ENCODE peak calls at places on chromosomes 4 and X, in six cellular contexts. One of them, this sample, is unnamed.

GRCh38 chrX:150504399-150505186 is 63.8 kb upstream of the MTM1 start:
- DNase-seq in right atrium auricular region: no peak
- DNase-seq in iris pigment epithelial cell: no peak
- DNase-seq in AG08396: no peak
- DNase-seq in WERI-Rb-1: peak; percentile 41
- DNase-seq in GM10248: no peak
- DNase-seq in this sample: peak; percentile 36

GRCh38 chr4:151169223-151169622 is 69.8 kb downstream of the RPS3A start:
- DNase-seq in right atrium auricular region: peak; percentile 79
- DNase-seq in WERI-Rb-1: peak; percentile 77
- DNase-seq in AG08396: peak; percentile 94
- DNase-seq in iris pigment epithelial cell: peak; percentile 99
- DNase-seq in GM10248: no peak
- DNase-seq in this sample: peak; percentile 43

GRCh38 chrX:41382699-41383645 is 49.0 kb downstream of the DDX3X start:
- DNase-seq in WERI-Rb-1: no peak
- DNase-seq in right atrium auricular region: no peak
- DNase-seq in iris pigment epithelial cell: peak; percentile 61
- DNase-seq in GM10248: no peak
- DNase-seq in AG08396: no peak
- DNase-seq in this sample: peak; percentile 46

GRCh38 chr4:41880840-41881831 is 54.1 kb upstream of the TMEM33 start:
- DNase-seq in GM10248: no peak
- DNase-seq in AG08396: no peak
- DNase-seq in iris pigment epithelial cell: no peak
- DNase-seq in WERI-Rb-1: no peak
- DNase-seq in right atrium auricular region: no peak
- DNase-seq in this sample: no peak

GRCh38 chrX:39802354-39802753 is 295.4 kb downstream of the BCOR start:
- DNase-seq in iris pigment epithelial cell: no peak
- DNase-seq in AG08396: no peak
- DNase-seq in GM10248: no peak
- DNase-seq in right atrium auricular region: no peak
- DNase-seq in WERI-Rb-1: no peak
- DNase-seq in this sample: no peak

GRCh38 chr4:17347445-17347844 is 164.4 kb downstream of the QDPR start:
- DNase-seq in AG08396: peak; percentile 50
- DNase-seq in right atrium auricular region: no peak
- DNase-seq in WERI-Rb-1: peak; percentile 34
- DNase-seq in GM10248: peak; percentile 42
- DNase-seq in iris pigment epithelial cell: peak; percentile 38
- DNase-seq in this sample: peak; percentile 46

GRCh38 chrX:135596495-135596894 is 76.0 kb downstream of the INTS6L start:
- DNase-seq in AG08396: peak; percentile 30
- DNase-seq in WERI-Rb-1: peak; percentile 51
- DNase-seq in right atrium auricular region: no peak
- DNase-seq in GM10248: peak; percentile 39
- DNase-seq in iris pigment epithelial cell: peak; percentile 8
- DNase-seq in this sample: peak; percentile 55

GRCh38 chr4:184940500-184940899 is 77.8 kb upstream of the HELT start:
- DNase-seq in WERI-Rb-1: peak; percentile 60
- DNase-seq in right atrium auricular region: no peak
- DNase-seq in AG08396: no peak
- DNase-seq in iris pigment epithelial cell: no peak
- DNase-seq in GM10248: no peak
- DNase-seq in this sample: no peak

GRCh38 chr4:114005569-114006442 is 26.4 kb upstream of the ARSJ start:
- DNase-seq in AG08396: peak; percentile 14
- DNase-seq in iris pigment epithelial cell: peak; percentile 81
- DNase-seq in GM10248: no peak
- DNase-seq in WERI-Rb-1: no peak
- DNase-seq in right atrium auricular region: no peak
- DNase-seq in this sample: peak; percentile 69

GRCh38 chrX:46759645-46759974 is 692 bp upstream of the SLC9A7 start:
- DNase-seq in AG08396: no peak
- DNase-seq in GM10248: no peak
- DNase-seq in WERI-Rb-1: peak; percentile 25
- DNase-seq in right atrium auricular region: no peak
- DNase-seq in iris pigment epithelial cell: peak; percentile 44
- DNase-seq in this sample: peak; percentile 62

GRCh38 chr4:84920591-84920990 is 45.9 kb downstream of the WDFY3 start:
- DNase-seq in iris pigment epithelial cell: peak; percentile 72
- DNase-seq in AG08396: peak; percentile 17
- DNase-seq in right atrium auricular region: no peak
- DNase-seq in WERI-Rb-1: no peak
- DNase-seq in GM10248: no peak
- DNase-seq in this sample: peak; percentile 85

GRCh38 chrX:49876750-49877149 is 2.5 kb upstream of the USP27X start:
- DNase-seq in GM10248: peak; percentile 35
- DNase-seq in AG08396: peak; percentile 35
- DNase-seq in right atrium auricular region: no peak
- DNase-seq in WERI-Rb-1: no peak
- DNase-seq in iris pigment epithelial cell: peak; percentile 40
- DNase-seq in this sample: peak; percentile 50

GRCh38 chr4:151198748-151199147 is 78.2 kb upstream of the PRSS48 start:
- DNase-seq in AG08396: no peak
- DNase-seq in right atrium auricular region: no peak
- DNase-seq in WERI-Rb-1: no peak
- DNase-seq in iris pigment epithelial cell: no peak
- DNase-seq in GM10248: no peak
- DNase-seq in this sample: no peak

GRCh38 chr4:86894465-86894864 is 2.2 kb upstream of the C4orf36 start:
- DNase-seq in right atrium auricular region: no peak
- DNase-seq in iris pigment epithelial cell: peak; percentile 55
- DNase-seq in WERI-Rb-1: no peak
- DNase-seq in AG08396: no peak
- DNase-seq in GM10248: no peak
- DNase-seq in this sample: peak; percentile 62

GRCh38 chr4:100311181-100311580 is 120.9 kb upstream of the DDIT4L start:
- DNase-seq in GM10248: no peak
- DNase-seq in WERI-Rb-1: peak; percentile 26
- DNase-seq in right atrium auricular region: no peak
- DNase-seq in iris pigment epithelial cell: peak; percentile 26
- DNase-seq in AG08396: no peak
- DNase-seq in this sample: peak; percentile 29

GRCh38 chr4:142128529-142128928 is 492.1 kb downstream of the IL15 start:
- DNase-seq in GM10248: no peak
- DNase-seq in AG08396: peak; percentile 3
- DNase-seq in right atrium auricular region: no peak
- DNase-seq in WERI-Rb-1: no peak
- DNase-seq in iris pigment epithelial cell: peak; percentile 5
- DNase-seq in this sample: no peak

GRCh38 chr4:67545996-67546356 is 673 bp upstream of the CENPC start:
- DNase-seq in right atrium auricular region: no peak
- DNase-seq in iris pigment epithelial cell: no peak
- DNase-seq in WERI-Rb-1: no peak
- DNase-seq in GM10248: no peak
- DNase-seq in AG08396: no peak
- DNase-seq in this sample: no peak

GRCh38 chr4:15694431-15694830 is 8.4 kb upstream of the BST1 start:
- DNase-seq in WERI-Rb-1: no peak
- DNase-seq in right atrium auricular region: no peak
- DNase-seq in GM10248: no peak
- DNase-seq in AG08396: no peak
- DNase-seq in iris pigment epithelial cell: no peak
- DNase-seq in this sample: no peak

GRCh38 chr4:23887173-23887572 is 2.7 kb downstream of the PPARGC1A start:
- DNase-seq in AG08396: no peak
- DNase-seq in iris pigment epithelial cell: no peak
- DNase-seq in right atrium auricular region: no peak
- DNase-seq in GM10248: no peak
- DNase-seq in WERI-Rb-1: no peak
- DNase-seq in this sample: no peak

GRCh38 chr4:140595065-140595464 is 26.3 kb upstream of the UCP1 start:
- DNase-seq in AG08396: no peak
- DNase-seq in iris pigment epithelial cell: peak; percentile 30
- DNase-seq in GM10248: peak; percentile 34
- DNase-seq in right atrium auricular region: no peak
- DNase-seq in WERI-Rb-1: peak; percentile 29
- DNase-seq in this sample: peak; percentile 8

GRCh38 chr4:128840711-128841318 is 31.3 kb downstream of the JADE1 start:
- DNase-seq in AG08396: no peak
- DNase-seq in WERI-Rb-1: peak; percentile 71
- DNase-seq in iris pigment epithelial cell: no peak
- DNase-seq in GM10248: no peak
- DNase-seq in right atrium auricular region: no peak
- DNase-seq in this sample: no peak

GRCh38 chr4:71132486-71132885 is 139.0 kb downstream of the DCK start:
- DNase-seq in iris pigment epithelial cell: peak; percentile 7
- DNase-seq in WERI-Rb-1: no peak
- DNase-seq in right atrium auricular region: no peak
- DNase-seq in AG08396: no peak
- DNase-seq in GM10248: no peak
- DNase-seq in this sample: peak; percentile 56

GRCh38 chr4:52560844-52561280 is 98.2 kb downstream of the USP46 start:
- DNase-seq in WERI-Rb-1: no peak
- DNase-seq in iris pigment epithelial cell: peak; percentile 62
- DNase-seq in AG08396: no peak
- DNase-seq in GM10248: no peak
- DNase-seq in right atrium auricular region: no peak
- DNase-seq in this sample: peak; percentile 24

GRCh38 chrX:12779534-12779933 is 11.7 kb upstream of the PRPS2 start:
- DNase-seq in iris pigment epithelial cell: peak; percentile 18
- DNase-seq in AG08396: no peak
- DNase-seq in right atrium auricular region: no peak
- DNase-seq in GM10248: no peak
- DNase-seq in WERI-Rb-1: no peak
- DNase-seq in this sample: no peak

GRCh38 chr4:90840828-90841227 is 713.6 kb downstream of the CCSER1 start:
- DNase-seq in GM10248: no peak
- DNase-seq in WERI-Rb-1: no peak
- DNase-seq in iris pigment epithelial cell: peak; percentile 14
- DNase-seq in right atrium auricular region: no peak
- DNase-seq in AG08396: no peak
- DNase-seq in this sample: no peak

This sample was measured in ELR.